ENCODE peak calls at places on chromosome 17, in four cellular contexts. One of them, this sample, is unnamed.

GRCh38 chr17:13725286-13725990 is 123.7 kb upstream of the HS3ST3A1 start:
- DNase-seq in GM12878: no peak
- DNase-seq in H1: no peak
- DNase-seq in K562: no peak
- DNase-seq in this sample: no peak

GRCh38 chr17:57983446-57983845 is 4.6 kb downstream of the VEZF1 start:
- DNase-seq in H1: no peak
- DNase-seq in GM12878: no peak
- DNase-seq in K562: no peak
- DNase-seq in this sample: no peak

GRCh38 chr17:39359994-39360393 is 41.4 kb downstream of the FBXL20 start:
- DNase-seq in GM12878: no peak
- DNase-seq in K562: no peak
- DNase-seq in H1: no peak
- DNase-seq in this sample: no peak

GRCh38 chr17:68820476-68820824 is 134.7 kb downstream of the ABCA8 start:
- DNase-seq in H1: no peak
- DNase-seq in GM12878: no peak
- DNase-seq in K562: no peak
- DNase-seq in this sample: no peak

GRCh38 chr17:76039121-76039520 is 12.0 kb upstream of the EVPL start:
- DNase-seq in K562: no peak
- DNase-seq in H1: no peak
- DNase-seq in GM12878: no peak
- DNase-seq in this sample: no peak

GRCh38 chr17:57097832-57098421 is 12.9 kb downstream of the AKAP1 start:
- DNase-seq in H1: no peak
- DNase-seq in K562: no peak
- DNase-seq in GM12878: no peak
- DNase-seq in this sample: peak

GRCh38 chr17:47980516-47980915 is 9.6 kb downstream of the CDK5RAP3 start:
- DNase-seq in K562: no peak
- DNase-seq in H1: no peak
- DNase-seq in GM12878: no peak
- DNase-seq in this sample: no peak

GRCh38 chr17:75643033-75644017 is 10.1 kb downstream of the SMIM5 start:
- DNase-seq in GM12878: no peak
- DNase-seq in H1: no peak
- DNase-seq in K562: no peak
- DNase-seq in this sample: peak

GRCh38 chr17:59829217-59830006 is 63.3 kb downstream of the TUBD1 start:
- DNase-seq in H1: no peak
- DNase-seq in K562: peak
- DNase-seq in GM12878: peak
- DNase-seq in this sample: peak

DNA sequence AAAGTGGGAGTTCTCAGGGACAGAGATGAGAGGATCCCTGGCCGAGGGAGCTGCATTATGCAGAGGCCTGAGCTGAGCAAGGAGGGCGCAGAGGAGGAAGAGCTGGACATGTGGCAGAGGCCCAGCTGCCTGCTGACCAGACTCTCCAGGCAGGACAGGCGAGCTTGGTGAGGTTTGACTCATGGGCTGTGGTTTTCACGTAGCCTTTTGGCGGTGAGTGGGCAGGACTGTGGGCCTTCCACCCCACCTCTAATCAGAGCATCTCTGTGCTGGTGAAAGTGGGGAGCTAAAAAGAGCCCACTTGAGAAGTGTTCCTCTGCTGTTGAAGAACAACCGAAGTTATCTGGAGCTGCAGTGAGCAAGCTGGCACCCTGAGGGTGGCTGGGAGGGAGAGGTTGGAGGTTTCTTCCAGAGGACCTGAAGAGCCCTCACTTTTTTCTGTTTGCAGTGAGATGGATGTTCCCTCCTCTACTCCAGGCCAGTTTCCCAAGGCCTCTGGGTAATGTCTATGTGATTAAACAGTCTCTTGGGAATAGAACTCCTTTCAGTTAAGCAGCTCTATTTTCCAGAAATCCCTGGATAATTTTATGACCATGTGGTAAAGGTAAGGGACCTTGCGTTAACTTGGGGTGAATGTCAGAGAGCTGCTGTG is 11.9 kb downstream of the EPN2 start:
- DNase-seq in H1: no peak
- DNase-seq in GM12878: no peak
- DNase-seq in K562: no peak
- DNase-seq in this sample: no peak
- TF ChIP-seq JUND in H1: no peak
- TF ChIP-seq JUND in GM12878: no peak
- TF ChIP-seq JUND in K562: no peak
- TF ChIP-seq JUND in this sample: no peak

GRCh38 chr17:32259596-32259995 is 6.0 kb upstream of the RHBDL3 start:
- DNase-seq in GM12878: no peak
- DNase-seq in K562: no peak
- DNase-seq in H1: no peak
- DNase-seq in this sample: no peak
- TF ChIP-seq JUND in GM12878: no peak
- TF ChIP-seq JUND in K562: no peak
- TF ChIP-seq JUND in H1: no peak
- TF ChIP-seq JUND in this sample: no peak

GRCh38 chr17:31558748-31559646 is 167.5 kb downstream of the RAB11FIP4 start:
- DNase-seq in GM12878: no peak
- DNase-seq in H1: no peak
- DNase-seq in K562: peak
- DNase-seq in this sample: peak
- TF ChIP-seq JUND in GM12878: no peak
- TF ChIP-seq JUND in H1: no peak
- TF ChIP-seq JUND in K562: no peak
- TF ChIP-seq JUND in this sample: no peak

GRCh38 chr17:20924306-20924705 is 118.5 kb downstream of the USP22 start:
- DNase-seq in K562: no peak
- DNase-seq in H1: no peak
- DNase-seq in GM12878: no peak
- DNase-seq in this sample: no peak
- TF ChIP-seq JUND in K562: no peak
- TF ChIP-seq JUND in H1: no peak
- TF ChIP-seq JUND in GM12878: no peak
- TF ChIP-seq JUND in this sample: no peak

GRCh38 chr17:50056217-50056960 is 479 bp downstream of the ITGA3 start:
- DNase-seq in H1: no peak
- DNase-seq in GM12878: no peak
- DNase-seq in K562: peak
- DNase-seq in this sample: peak
- TF ChIP-seq JUND in H1: no peak
- TF ChIP-seq JUND in GM12878: no peak
- TF ChIP-seq JUND in K562: no peak
- TF ChIP-seq JUND in this sample: no peak